ENCODE peak calls at places on chromosomes 12 and 14, in ten cellular contexts. One of them, this sample, is unnamed.

GRCh38 chr12:22788913-22789312 is 163.9 kb downstream of the ETNK1 start:
- DNase-seq in epithelial cell of prostate: no peak
- DNase-seq in testis: no peak
- DNase-seq in SK-MEL-5: no peak
- DNase-seq in stimulated activated CD4-positive, alpha-beta T cell treated with anti-CD3 and anti-CD28 coated beads, TNF-alpha, amount 100 ng/mL, for 4 hours: no peak
- DNase-seq in HS-27A: no peak
- DNase-seq in neuronal stem cell: no peak
- DNase-seq in GM13976: no peak
- DNase-seq in activated effector memory CD4-positive, alpha-beta T cell treated with anti-CD3 and anti-CD28 coated beads, Interleukin-2, amount 50 U/mL, for 16 hours: no peak
- DNase-seq in activated T-cell treated with anti-CD3 and anti-CD28 coated beads for 1 hour: no peak
- DNase-seq in this sample: no peak

GRCh38 chr12:54032627-54033100 is at the start of gene HOXC5:
- DNase-seq in GM13976: peak; percentile 89
- DNase-seq in SK-MEL-5: peak; percentile 84
- DNase-seq in stimulated activated CD4-positive, alpha-beta T cell treated with anti-CD3 and anti-CD28 coated beads, TNF-alpha, amount 100 ng/mL, for 4 hours: peak; percentile 28
- DNase-seq in neuronal stem cell: peak; percentile 76
- DNase-seq in activated T-cell treated with anti-CD3 and anti-CD28 coated beads for 1 hour: peak; percentile 43
- DNase-seq in HS-27A: peak; percentile 64
- DNase-seq in testis: peak; percentile 86
- DNase-seq in activated effector memory CD4-positive, alpha-beta T cell treated with anti-CD3 and anti-CD28 coated beads, Interleukin-2, amount 50 U/mL, for 16 hours: peak; percentile 82
- DNase-seq in epithelial cell of prostate: no peak
- DNase-seq in this sample: peak; percentile 37

GRCh38 chr14:49975286-49975685 is 82.4 kb downstream of the ARF6 start:
- DNase-seq in activated T-cell treated with anti-CD3 and anti-CD28 coated beads for 1 hour: no peak
- DNase-seq in neuronal stem cell: no peak
- DNase-seq in epithelial cell of prostate: no peak
- DNase-seq in activated effector memory CD4-positive, alpha-beta T cell treated with anti-CD3 and anti-CD28 coated beads, Interleukin-2, amount 50 U/mL, for 16 hours: no peak
- DNase-seq in HS-27A: no peak
- DNase-seq in testis: peak; percentile 69
- DNase-seq in stimulated activated CD4-positive, alpha-beta T cell treated with anti-CD3 and anti-CD28 coated beads, TNF-alpha, amount 100 ng/mL, for 4 hours: no peak
- DNase-seq in GM13976: no peak
- DNase-seq in SK-MEL-5: no peak
- DNase-seq in this sample: peak; percentile 84

GRCh38 chr12:63997198-63997597 is 152.7 kb downstream of the SRGAP1 start:
- DNase-seq in activated T-cell treated with anti-CD3 and anti-CD28 coated beads for 1 hour: no peak
- DNase-seq in activated effector memory CD4-positive, alpha-beta T cell treated with anti-CD3 and anti-CD28 coated beads, Interleukin-2, amount 50 U/mL, for 16 hours: no peak
- DNase-seq in epithelial cell of prostate: no peak
- DNase-seq in stimulated activated CD4-positive, alpha-beta T cell treated with anti-CD3 and anti-CD28 coated beads, TNF-alpha, amount 100 ng/mL, for 4 hours: no peak
- DNase-seq in testis: no peak
- DNase-seq in HS-27A: no peak
- DNase-seq in neuronal stem cell: no peak
- DNase-seq in GM13976: no peak
- DNase-seq in SK-MEL-5: no peak
- DNase-seq in this sample: no peak

GRCh38 chr12:89552376-89552775 is 26.5 kb upstream of the POC1B start:
- DNase-seq in HS-27A: no peak
- DNase-seq in neuronal stem cell: no peak
- DNase-seq in stimulated activated CD4-positive, alpha-beta T cell treated with anti-CD3 and anti-CD28 coated beads, TNF-alpha, amount 100 ng/mL, for 4 hours: no peak
- DNase-seq in epithelial cell of prostate: no peak
- DNase-seq in SK-MEL-5: no peak
- DNase-seq in activated T-cell treated with anti-CD3 and anti-CD28 coated beads for 1 hour: no peak
- DNase-seq in testis: no peak
- DNase-seq in activated effector memory CD4-positive, alpha-beta T cell treated with anti-CD3 and anti-CD28 coated beads, Interleukin-2, amount 50 U/mL, for 16 hours: no peak
- DNase-seq in GM13976: no peak
- DNase-seq in this sample: peak; percentile 21

GRCh38 chr12:1920971-1921370 is 2.5 kb upstream of the CACNA2D4 start:
- DNase-seq in stimulated activated CD4-positive, alpha-beta T cell treated with anti-CD3 and anti-CD28 coated beads, TNF-alpha, amount 100 ng/mL, for 4 hours: no peak
- DNase-seq in activated effector memory CD4-positive, alpha-beta T cell treated with anti-CD3 and anti-CD28 coated beads, Interleukin-2, amount 50 U/mL, for 16 hours: peak; percentile 27
- DNase-seq in epithelial cell of prostate: no peak
- DNase-seq in HS-27A: no peak
- DNase-seq in neuronal stem cell: no peak
- DNase-seq in testis: peak; percentile 29
- DNase-seq in GM13976: peak; percentile 45
- DNase-seq in SK-MEL-5: no peak
- DNase-seq in activated T-cell treated with anti-CD3 and anti-CD28 coated beads for 1 hour: no peak
- DNase-seq in this sample: no peak

GRCh38 chr12:52230364-52231281 is 2.4 kb upstream of the KRT7 start:
- DNase-seq in epithelial cell of prostate: no peak
- DNase-seq in activated T-cell treated with anti-CD3 and anti-CD28 coated beads for 1 hour: no peak
- DNase-seq in neuronal stem cell: no peak
- DNase-seq in stimulated activated CD4-positive, alpha-beta T cell treated with anti-CD3 and anti-CD28 coated beads, TNF-alpha, amount 100 ng/mL, for 4 hours: no peak
- DNase-seq in HS-27A: peak; percentile 91
- DNase-seq in activated effector memory CD4-positive, alpha-beta T cell treated with anti-CD3 and anti-CD28 coated beads, Interleukin-2, amount 50 U/mL, for 16 hours: no peak
- DNase-seq in SK-MEL-5: no peak
- DNase-seq in testis: no peak
- DNase-seq in GM13976: no peak
- DNase-seq in this sample: peak; percentile 84

GRCh38 chr12:50979369-50980052 is 27.2 kb downstream of the HIGD1C start:
- DNase-seq in epithelial cell of prostate: no peak
- DNase-seq in activated T-cell treated with anti-CD3 and anti-CD28 coated beads for 1 hour: no peak
- DNase-seq in SK-MEL-5: no peak
- DNase-seq in testis: no peak
- DNase-seq in activated effector memory CD4-positive, alpha-beta T cell treated with anti-CD3 and anti-CD28 coated beads, Interleukin-2, amount 50 U/mL, for 16 hours: peak; percentile 70
- DNase-seq in stimulated activated CD4-positive, alpha-beta T cell treated with anti-CD3 and anti-CD28 coated beads, TNF-alpha, amount 100 ng/mL, for 4 hours: no peak
- DNase-seq in HS-27A: no peak
- DNase-seq in GM13976: peak; percentile 45
- DNase-seq in neuronal stem cell: no peak
- DNase-seq in this sample: no peak

GRCh38 chr12:20426191-20426590 is 57.9 kb downstream of the PDE3A start:
- DNase-seq in activated effector memory CD4-positive, alpha-beta T cell treated with anti-CD3 and anti-CD28 coated beads, Interleukin-2, amount 50 U/mL, for 16 hours: no peak
- DNase-seq in stimulated activated CD4-positive, alpha-beta T cell treated with anti-CD3 and anti-CD28 coated beads, TNF-alpha, amount 100 ng/mL, for 4 hours: no peak
- DNase-seq in activated T-cell treated with anti-CD3 and anti-CD28 coated beads for 1 hour: no peak
- DNase-seq in GM13976: no peak
- DNase-seq in SK-MEL-5: no peak
- DNase-seq in HS-27A: no peak
- DNase-seq in epithelial cell of prostate: no peak
- DNase-seq in testis: peak; percentile 15
- DNase-seq in neuronal stem cell: no peak
- DNase-seq in this sample: no peak

GRCh38 chr14:49512571-49512970 is 73.6 kb downstream of the RPS29 start:
- DNase-seq in SK-MEL-5: no peak
- DNase-seq in GM13976: no peak
- DNase-seq in activated effector memory CD4-positive, alpha-beta T cell treated with anti-CD3 and anti-CD28 coated beads, Interleukin-2, amount 50 U/mL, for 16 hours: no peak
- DNase-seq in epithelial cell of prostate: no peak
- DNase-seq in stimulated activated CD4-positive, alpha-beta T cell treated with anti-CD3 and anti-CD28 coated beads, TNF-alpha, amount 100 ng/mL, for 4 hours: no peak
- DNase-seq in testis: no peak
- DNase-seq in HS-27A: no peak
- DNase-seq in activated T-cell treated with anti-CD3 and anti-CD28 coated beads for 1 hour: no peak
- DNase-seq in neuronal stem cell: no peak
- DNase-seq in this sample: peak; percentile 71

GRCh38 chr14:101858791-101859537 is 97.5 kb downstream of the PPP2R5C start:
- DNase-seq in HS-27A: no peak
- DNase-seq in SK-MEL-5: no peak
- DNase-seq in testis: no peak
- DNase-seq in neuronal stem cell: no peak
- DNase-seq in activated effector memory CD4-positive, alpha-beta T cell treated with anti-CD3 and anti-CD28 coated beads, Interleukin-2, amount 50 U/mL, for 16 hours: peak; percentile 64
- DNase-seq in activated T-cell treated with anti-CD3 and anti-CD28 coated beads for 1 hour: no peak
- DNase-seq in GM13976: no peak
- DNase-seq in epithelial cell of prostate: no peak
- DNase-seq in stimulated activated CD4-positive, alpha-beta T cell treated with anti-CD3 and anti-CD28 coated beads, TNF-alpha, amount 100 ng/mL, for 4 hours: no peak
- DNase-seq in this sample: no peak

GRCh38 chr14:64835431-64835830 is 44.3 kb downstream of the SPTB start:
- DNase-seq in epithelial cell of prostate: no peak
- DNase-seq in testis: no peak
- DNase-seq in stimulated activated CD4-positive, alpha-beta T cell treated with anti-CD3 and anti-CD28 coated beads, TNF-alpha, amount 100 ng/mL, for 4 hours: no peak
- DNase-seq in HS-27A: no peak
- DNase-seq in neuronal stem cell: no peak
- DNase-seq in SK-MEL-5: no peak
- DNase-seq in GM13976: no peak
- DNase-seq in activated effector memory CD4-positive, alpha-beta T cell treated with anti-CD3 and anti-CD28 coated beads, Interleukin-2, amount 50 U/mL, for 16 hours: no peak
- DNase-seq in activated T-cell treated with anti-CD3 and anti-CD28 coated beads for 1 hour: no peak
- DNase-seq in this sample: no peak

GRCh38 chr12:15289192-15289591 is 33.1 kb upstream of the PTPRO start:
- DNase-seq in testis: no peak
- DNase-seq in epithelial cell of prostate: no peak
- DNase-seq in activated T-cell treated with anti-CD3 and anti-CD28 coated beads for 1 hour: no peak
- DNase-seq in HS-27A: no peak
- DNase-seq in GM13976: no peak
- DNase-seq in SK-MEL-5: no peak
- DNase-seq in activated effector memory CD4-positive, alpha-beta T cell treated with anti-CD3 and anti-CD28 coated beads, Interleukin-2, amount 50 U/mL, for 16 hours: no peak
- DNase-seq in neuronal stem cell: no peak
- DNase-seq in stimulated activated CD4-positive, alpha-beta T cell treated with anti-CD3 and anti-CD28 coated beads, TNF-alpha, amount 100 ng/mL, for 4 hours: no peak
- DNase-seq in this sample: no peak

GRCh38 chr12:53211476-53212381 is 4.7 kb upstream of the ITGB7 start:
- DNase-seq in epithelial cell of prostate: no peak
- DNase-seq in HS-27A: no peak
- DNase-seq in activated T-cell treated with anti-CD3 and anti-CD28 coated beads for 1 hour: no peak
- DNase-seq in GM13976: no peak
- DNase-seq in stimulated activated CD4-positive, alpha-beta T cell treated with anti-CD3 and anti-CD28 coated beads, TNF-alpha, amount 100 ng/mL, for 4 hours: no peak
- DNase-seq in activated effector memory CD4-positive, alpha-beta T cell treated with anti-CD3 and anti-CD28 coated beads, Interleukin-2, amount 50 U/mL, for 16 hours: no peak
- DNase-seq in testis: no peak
- DNase-seq in neuronal stem cell: no peak
- DNase-seq in SK-MEL-5: peak; percentile 40
- DNase-seq in this sample: no peak

GRCh38 chr14:32939254-32940065 is 781 bp downstream of the NPAS3 start:
- DNase-seq in SK-MEL-5: peak; percentile 70
- DNase-seq in stimulated activated CD4-positive, alpha-beta T cell treated with anti-CD3 and anti-CD28 coated beads, TNF-alpha, amount 100 ng/mL, for 4 hours: no peak
- DNase-seq in activated T-cell treated with anti-CD3 and anti-CD28 coated beads for 1 hour: no peak
- DNase-seq in neuronal stem cell: peak; percentile 59
- DNase-seq in testis: peak; percentile 87
- DNase-seq in activated effector memory CD4-positive, alpha-beta T cell treated with anti-CD3 and anti-CD28 coated beads, Interleukin-2, amount 50 U/mL, for 16 hours: peak; percentile 69
- DNase-seq in HS-27A: peak; percentile 4
- DNase-seq in GM13976: peak; percentile 57
- DNase-seq in epithelial cell of prostate: no peak
- DNase-seq in this sample: peak; percentile 68